ENCODE peak calls at places on chromosomes 1 and 21, in five cellular contexts. D is ELR; V is activated T-cell treated with anti-CD3 and anti-CD28 coated beads, Interleukin-2, amount 50 U/mL, for 72 hours; P is prostate gland; J is dermis microvascular lymphatic vessel endothelial cell. I is an unnamed sample.

GRCh38 chr21:32946654-32947053 is 79.1 kb upstream of the OLIG2 start:
- DNase-seq in P (no peak), V (no peak), J (no peak), D (no peak), I (no peak)

GRCh38 chr1:217140041-217140901 is 417.0 kb upstream of the ESRRG start:
- DNase-seq in P (no peak), D (no peak), V (no peak), J (no peak), I (no peak)

GRCh38 chr1:21490774-21491482 is 18.3 kb upstream of the ALPL start:
- DNase-seq in P (no peak), D (peak; percentile 78), V (peak; percentile 34), J (peak; percentile 36), I (peak; percentile 9)

GRCh38 chr1:3018051-3018471 is 3.2 kb upstream of the ACTRT2 start:
- DNase-seq in V (no peak), P (no peak), J (no peak), D (no peak), I (no peak)

GRCh38 chr1:203521071-203521794 is 27.3 kb downstream of the OPTC start:
- DNase-seq in V (no peak), D (peak; percentile 46), J (no peak), P (no peak), I (no peak)

GRCh38 chr1:33005812-33006465 is 30.7 kb downstream of the AK2 start:
- DNase-seq in P (no peak), V (no peak), D (no peak), J (peak; percentile 46), I (no peak)

GRCh38 chr1:169207825-169208520 is 101.5 kb downstream of the ATP1B1 start:
- DNase-seq in D (no peak), V (no peak), J (no peak), P (no peak), I (no peak)

GRCh38 chr21:44880762-44881585 is 7.5 kb upstream of the PTTG1IP start:
- DNase-seq in V (no peak), P (no peak), J (peak; percentile 91), D (peak; percentile 80), I (no peak)

GRCh38 chr1:24481098-24481497 is 21.5 kb upstream of the RCAN3 start:
- DNase-seq in D (no peak), V (peak; percentile 61), P (no peak), J (no peak), I (no peak)

GRCh38 chr21:35853321-35853922 is 206.9 kb downstream of the SETD4 start:
- DNase-seq in D (peak; percentile 16), V (no peak), J (no peak), P (no peak), I (no peak)

GRCh38 chr1:27521336-27522147 is 31.6 kb upstream of the WASF2 start:
- DNase-seq in D (no peak), V (peak; percentile 65), J (peak; percentile 57), P (no peak), I (no peak)

GRCh38 chr1:36352910-36353878 is 29.7 kb upstream of the EVA1B start:
- DNase-seq in P (no peak), D (peak; percentile 94), J (peak; percentile 53), V (no peak), I (no peak)

GRCh38 chr1:3129133-3129490 is 60.1 kb downstream of the PRDM16 start:
- DNase-seq in J (no peak), D (no peak), V (no peak), P (no peak), I (no peak)

GRCh38 chr1:155105604-155106011 is 22.1 kb upstream of the EFNA1 start:
- DNase-seq in D (no peak), J (peak; percentile 86), P (no peak), V (no peak), I (no peak)

GRCh38 chr1:39795651-39796050 is 7.0 kb upstream of the BMP8B start:
- DNase-seq in P (no peak), D (no peak), J (no peak), V (no peak), I (no peak)

GRCh38 chr1:24501371-24502167 is 1.1 kb upstream of the RCAN3 start:
- DNase-seq in V (peak; percentile 62), D (peak; percentile 70), J (no peak), P (peak; percentile 38), I (no peak)

GRCh38 chr1:182251561-182251960 is 140.0 kb downstream of the GLUL start:
- DNase-seq in J (no peak), V (no peak), D (no peak), P (no peak), I (no peak)

GRCh38 chr1:31926846-31927660 is 11.1 kb downstream of the PTP4A2 start:
- DNase-seq in D (no peak), J (no peak), P (no peak), V (no peak), I (no peak)

GRCh38 chr21:42207426-42207825 is 11.5 kb upstream of the ABCG1 start:
- DNase-seq in D (no peak), V (no peak), P (no peak), J (no peak), I (no peak)

GRCh38 chr1:157155658-157156057 is 17.5 kb upstream of the ETV3 start:
- DNase-seq in J (no peak), D (peak; percentile 44), V (no peak), P (no peak), I (no peak)

GRCh38 chr1:196723325-196724185 is 51.1 kb upstream of the CFHR3 start:
- DNase-seq in J (peak; percentile 62), V (peak; percentile 49), D (peak; percentile 76), P (peak; percentile 22), I (peak; percentile 19)

GRCh38 chr1:205936846-205937707 is 6.2 kb downstream of the SLC26A9 start:
- DNase-seq in P (no peak), V (no peak), J (peak; percentile 28), D (peak; percentile 82), I (no peak)

GRCh38 chr1:72007312-72007711 is 275.0 kb downstream of the NEGR1 start:
- DNase-seq in D (no peak), V (no peak), P (no peak), J (no peak), I (no peak)

GRCh38 chr1:54885863-54886723 is 902 bp downstream of the DHCR24 start:
- DNase-seq in D (peak; percentile 45), V (no peak), P (peak; percentile 52), J (no peak), I (no peak)

GRCh38 chr1:111232134-111232533 is 4.6 kb downstream of the CHI3L2 start:
- DNase-seq in V (no peak), J (no peak), P (no peak), D (no peak), I (no peak)

GRCh38 chr1:2603521-2604155 is 17.1 kb downstream of the PRXL2B start:
- DNase-seq in V (no peak), P (no peak), J (no peak), D (no peak), I (no peak)

GRCh38 chr1:66773227-66773626 is 21.0 kb downstream of the DYNLT5 start:
- DNase-seq in D (no peak), V (no peak), J (no peak), P (no peak), I (no peak)

GRCh38 chr1:194297100-194297499 is 1110.7 kb upstream of the B3GALT2 start:
- DNase-seq in P (no peak), D (no peak), V (no peak), J (no peak), I (no peak)

GRCh38 chr1:13694886-13695684 is 4.9 kb upstream of the PRDM2 start:
- DNase-seq in D (no peak), P (no peak), V (no peak), J (no peak), I (no peak)

GRCh38 chr1:93296555-93297154 is 49.1 kb upstream of the DR1 start:
- DNase-seq in P (no peak), J (no peak), D (no peak), V (no peak), I (no peak)

GRCh38 chr1:221031890-221032222 is 152.6 kb downstream of the HLX start:
- DNase-seq in P (no peak), V (no peak), J (peak; percentile 52), D (peak; percentile 49), I (no peak)

GRCh38 chr1:31272369-31272768 is 24.2 kb downstream of the SNRNP40 start:
- DNase-seq in D (no peak), P (no peak), V (no peak), J (peak; percentile 72), I (no peak)

GRCh38 chr1:8222789-8223188 is 95.1 kb upstream of the SLC45A1 start:
- DNase-seq in D (no peak), J (no peak), P (no peak), V (no peak), I (no peak)

GRCh38 chr1:105459759-105460158 is 1596.7 kb upstream of the PRMT6 start:
- DNase-seq in J (no peak), V (no peak), P (no peak), D (no peak), I (no peak)

GRCh38 chr1:245156041-245156735 is 1.4 kb downstream of the KIF26B start:
- DNase-seq in J (peak; percentile 77), D (peak; percentile 85), P (peak; percentile 84), V (peak; percentile 89), I (no peak)

GRCh38 chr1:239253032-239253431 is 133.3 kb upstream of the CHRM3 start:
- DNase-seq in J (no peak), D (peak; percentile 67), V (no peak), P (no peak), I (no peak)

GRCh38 chr1:205518616-205519540 is 14.4 kb downstream of the CDK18 start:
- DNase-seq in V (no peak), P (no peak), J (no peak), D (no peak), I (no peak)

I was measured in epithelial cell of proximal tubule.